ENCODE peak calls at places on chromosome 21, in ten cellular contexts. W is choroid plexus epithelial cell, V is MCF 10A, L is endothelial cell, S is astrocyte, M is left lung, Z is fibroblast of lung, G is osteocyte, R is WTC11, P is GM06990. O is an unnamed sample.

GRCh38 chr21:38910390-38911008 is 104.8 kb downstream of the ETS2 start:
- DNase-seq in R (no peak), V (peak), L (no peak), S (no peak), Z (no peak), G (peak), M (no peak), W (no peak), P (no peak), O (no peak)

GRCh38 chr21:37263827-37264226 is 3.3 kb downstream of the VPS26C start:
- DNase-seq in M (no peak), V (no peak), G (no peak), S (peak), P (no peak), L (no peak), R (no peak), W (peak), Z (no peak), O (no peak)

GRCh38 chr21:39441502-39442475 is 3.8 kb downstream of the LCA5L start:
- DNase-seq in R (peak), M (no peak), W (peak), V (peak), Z (peak), S (peak), G (no peak), P (no peak), L (peak), O (peak)

GRCh38 chr21:31410763-31411278 is 66.8 kb upstream of the TIAM1 start:
- DNase-seq in W (no peak), L (no peak), P (no peak), G (no peak), S (peak), V (no peak), M (no peak), R (no peak), Z (no peak), O (no peak)

GRCh38 chr21:30582850-30583249 is 7.3 kb downstream of the KRTAP22-2 start:
- DNase-seq in R (no peak), W (no peak), P (no peak), Z (no peak), V (no peak), G (no peak), M (no peak), S (no peak), L (no peak), O (no peak)

GRCh38 chr21:38798481-38798882 is 7.2 kb upstream of the ETS2 start:
- DNase-seq in W (peak), R (peak), Z (no peak), P (no peak), V (peak), S (peak), M (peak), L (no peak), G (no peak), O (no peak)

GRCh38 chr21:39483917-39484316 is 32.1 kb downstream of the SH3BGR start:
- DNase-seq in L (no peak), R (no peak), G (no peak), S (peak), M (no peak), P (no peak), Z (peak), V (no peak), W (peak), O (no peak)

GRCh38 chr21:37531402-37532042 is 164.9 kb downstream of the DYRK1A start:
- DNase-seq in P (no peak), G (peak), Z (no peak), L (no peak), S (no peak), W (no peak), V (peak), M (no peak), R (no peak), O (no peak)

GRCh38 chr21:43733529-43734071 is 14.7 kb downstream of the PDXK start:
- DNase-seq in M (peak), G (no peak), V (peak), W (peak), Z (peak), P (no peak), L (no peak), R (no peak), S (peak), O (no peak)

GRCh38 chr21:42533306-42533962 is 19.8 kb downstream of the SLC37A1 start:
- DNase-seq in Z (no peak), P (no peak), S (no peak), M (peak), V (no peak), W (no peak), L (no peak), R (no peak), G (no peak), O (no peak)
- TF ChIP-seq CTCF in Z (no peak), P (no peak), S (no peak), M (no peak), V (no peak), W (no peak), L (no peak), R (no peak), G (no peak), O (no peak)

GRCh38 chr21:33478858-33479678 is 706 bp downstream of the TMEM50B start:
- DNase-seq in M (peak), L (peak), S (peak), G (peak), Z (peak), V (peak), P (peak), W (peak), R (peak), O (peak)
- TF ChIP-seq CTCF in M (no peak), L (no peak), S (no peak), G (peak), Z (peak), V (peak), P (peak), W (no peak), R (no peak), O (peak)

DNA sequence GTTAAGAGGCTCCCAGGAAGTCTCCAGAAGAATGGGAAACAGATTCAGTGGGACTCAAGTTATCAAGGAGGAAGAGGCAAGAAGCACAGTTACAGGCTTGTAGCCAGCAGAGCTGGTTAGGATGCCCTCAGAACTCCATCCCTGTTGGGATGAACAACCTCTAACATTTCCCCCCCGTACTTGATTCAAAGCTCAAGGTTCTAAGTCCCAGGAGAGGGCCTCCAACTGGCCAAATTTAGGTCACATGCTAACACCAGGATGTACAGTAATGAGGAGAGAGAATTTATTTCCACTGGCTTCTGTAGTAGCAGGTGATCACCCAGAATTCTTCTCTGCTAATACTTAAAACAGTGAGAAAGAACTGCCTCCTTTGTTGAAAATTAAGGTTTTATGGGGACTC is 22.3 kb upstream of the HSPA13 start:
- DNase-seq in G (no peak), R (no peak), Z (no peak), S (no peak), W (no peak), M (no peak), P (no peak), L (no peak), V (no peak), O (no peak)
- TF ChIP-seq CTCF in G (no peak), R (no peak), Z (no peak), S (no peak), W (no peak), M (no peak), P (no peak), L (no peak), V (no peak), O (no peak)

GRCh38 chr21:16794944-16795343 is 717.9 kb upstream of the CXADR start:
- DNase-seq in M (no peak), S (peak), P (no peak), V (peak), R (no peak), L (no peak), Z (peak), G (no peak), W (peak), O (no peak)

GRCh38 chr21:16792155-16792554 is 720.7 kb upstream of the CXADR start:
- DNase-seq in G (no peak), S (no peak), Z (no peak), P (no peak), R (no peak), L (no peak), M (no peak), V (no peak), W (no peak), O (no peak)

DNA sequence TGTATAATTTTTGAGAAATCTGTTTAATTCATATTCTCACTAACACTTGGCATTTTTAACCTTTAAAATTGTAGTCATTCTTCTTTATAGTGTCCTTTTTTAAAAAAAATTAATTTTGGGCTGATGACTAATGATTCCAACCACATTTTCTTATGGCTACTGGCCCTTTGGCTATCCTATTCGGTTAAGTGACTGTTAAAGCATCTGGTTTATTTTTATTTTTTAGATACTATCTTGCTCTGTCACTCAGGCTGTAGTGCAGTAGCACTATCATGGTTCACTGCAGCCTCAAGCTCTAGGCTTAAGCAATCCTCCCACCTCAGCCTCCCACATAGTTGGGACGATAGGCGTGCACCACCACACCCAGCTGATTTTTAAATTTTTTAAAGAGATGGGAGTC is 723.2 kb upstream of the CXADR start:
- DNase-seq in P (no peak), G (no peak), S (peak), W (no peak), M (no peak), Z (no peak), R (no peak), V (no peak), L (no peak), O (no peak)
- TF ChIP-seq CTCF in P (no peak), G (no peak), S (no peak), W (no peak), M (no peak), Z (no peak), R (no peak), V (no peak), L (no peak), O (no peak)

GRCh38 chr21:15729674-15730483 is at the start of gene USP25:
- DNase-seq in V (peak), L (peak), R (peak), G (peak), Z (peak), W (peak), P (peak), M (peak), S (peak), O (peak)
- TF ChIP-seq CTCF in V (no peak), L (no peak), R (no peak), G (peak), Z (no peak), W (peak), P (no peak), M (no peak), S (no peak), O (peak)

GRCh38 chr21:19981938-19982337 is 1016.3 kb upstream of the NCAM2 start:
- DNase-seq in R (no peak), M (no peak), W (peak), V (peak), P (no peak), L (no peak), Z (no peak), G (no peak), S (no peak), O (no peak)
- TF ChIP-seq CTCF in R (no peak), M (no peak), W (no peak), V (peak), P (no peak), L (no peak), Z (no peak), G (no peak), S (no peak), O (no peak)

GRCh38 chr21:42233067-42233981 is 14.4 kb downstream of the ABCG1 start:
- DNase-seq in M (peak), R (peak), L (peak), G (no peak), W (peak), V (no peak), P (peak), S (no peak), Z (peak), O (peak)
- TF ChIP-seq CTCF in M (peak), R (no peak), L (no peak), G (peak), W (peak), V (no peak), P (peak), S (no peak), Z (peak), O (no peak)

DNA sequence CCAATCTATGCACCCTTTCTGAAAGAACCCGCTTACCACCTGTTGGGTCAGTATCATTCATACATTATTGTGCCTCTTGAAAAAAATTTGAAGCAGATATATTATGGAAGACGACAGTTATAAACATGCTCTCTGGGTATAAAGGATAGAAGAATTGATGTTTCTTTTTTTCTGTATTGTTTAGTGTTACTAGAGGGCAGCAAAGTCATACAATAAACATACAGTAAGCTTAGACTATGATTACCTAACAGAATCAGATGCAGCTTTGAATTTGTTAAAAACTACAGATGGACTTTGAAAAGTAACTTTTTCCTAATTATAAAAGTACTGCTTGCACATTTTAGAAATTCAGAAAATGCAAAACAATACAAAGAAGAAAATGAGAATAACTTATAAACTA is 11.1 kb upstream of the PAXBP1 start:
- DNase-seq in R (no peak), Z (no peak), G (no peak), W (no peak), L (no peak), P (no peak), M (no peak), S (no peak), V (no peak), O (no peak)
- TF ChIP-seq CTCF in R (no peak), Z (no peak), G (no peak), W (peak), L (no peak), P (no peak), M (no peak), S (no peak), V (no peak), O (no peak)

DNA sequence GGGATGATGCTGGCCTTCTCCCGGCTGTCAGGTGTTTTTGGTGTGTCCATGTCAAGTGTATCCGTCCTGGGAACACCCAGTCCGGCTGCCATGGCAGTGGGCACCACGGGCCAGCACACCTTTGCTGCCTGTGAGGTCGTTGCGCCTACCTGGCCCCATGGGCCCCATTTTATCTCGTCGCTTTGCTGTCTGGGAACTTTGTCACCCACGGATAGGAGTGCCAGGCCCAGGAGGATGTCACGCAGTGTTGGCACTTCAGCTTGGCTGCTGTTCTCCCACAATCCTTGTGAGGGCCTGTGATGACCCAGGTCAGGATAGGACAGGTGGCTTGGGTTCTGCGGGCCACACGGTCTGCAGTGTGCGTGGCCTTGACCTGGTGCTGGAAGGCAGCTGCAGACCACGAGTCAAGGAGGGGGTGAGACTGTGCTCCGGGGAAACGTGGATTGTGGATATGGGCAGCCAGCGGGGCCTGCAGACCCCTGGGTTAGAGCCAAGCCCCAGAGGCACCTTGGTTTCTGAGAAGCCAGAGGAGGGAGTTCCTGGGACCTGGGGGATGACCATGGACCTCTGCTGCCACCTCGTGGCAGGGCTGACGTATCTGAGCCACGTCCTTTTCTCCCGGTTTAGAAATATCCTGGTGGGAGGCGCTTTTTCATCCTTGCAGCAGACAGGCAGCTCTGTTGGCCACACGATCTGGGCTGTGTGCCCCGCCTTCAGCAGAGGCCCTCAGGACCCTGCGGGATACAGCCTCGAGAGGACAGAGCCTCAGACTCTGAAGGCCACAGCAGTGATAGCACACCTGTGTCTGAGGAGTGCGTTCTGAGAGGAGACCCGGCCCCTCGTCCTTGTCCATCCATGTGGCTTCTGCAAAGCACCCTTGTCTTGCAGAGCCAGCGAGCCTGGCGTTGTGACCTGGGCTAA is 161.1 kb upstream of the COL6A1 start:
- DNase-seq in P (peak), S (peak), L (peak), V (peak), M (peak), Z (peak), G (peak), R (peak), W (peak), O (peak)
- TF ChIP-seq CTCF in P (peak), S (peak), L (peak), V (peak), M (peak), Z (peak), G (peak), R (peak), W (peak), O (peak)

GRCh38 chr21:26626187-26626586 is 53.1 kb upstream of the CYYR1 start:
- DNase-seq in W (no peak), V (no peak), R (no peak), G (peak), M (no peak), S (no peak), L (no peak), P (no peak), Z (no peak), O (no peak)

DNA sequence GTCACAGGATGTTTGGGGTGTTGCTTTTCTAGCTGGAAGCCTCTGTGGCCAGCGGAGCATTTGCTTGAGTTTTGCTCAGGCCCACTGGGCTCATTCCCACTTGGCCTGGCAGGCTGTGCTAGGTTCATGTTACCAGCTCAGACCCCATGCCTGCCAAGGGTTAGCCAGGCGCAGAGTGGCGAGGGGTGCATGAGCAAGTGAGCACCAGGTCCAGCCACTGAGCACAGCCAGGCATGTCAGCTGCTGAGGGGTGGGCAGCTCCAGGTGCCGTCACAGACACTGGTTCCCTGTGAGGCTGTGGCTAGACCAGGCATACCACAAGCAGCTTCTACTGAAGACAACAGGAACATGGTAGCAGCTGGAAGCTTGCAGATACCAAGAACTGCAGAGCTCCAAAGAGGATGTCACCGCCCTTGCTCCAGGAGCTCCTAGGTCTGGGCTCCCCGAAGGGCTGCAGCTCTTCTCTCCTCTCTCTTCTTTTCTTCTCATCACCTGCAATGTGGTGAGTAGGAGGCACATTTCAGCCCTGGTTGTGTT is 52.0 kb upstream of the CYYR1 start:
- DNase-seq in M (no peak), W (no peak), Z (no peak), S (no peak), V (no peak), P (no peak), L (no peak), R (no peak), G (no peak), O (no peak)
- TF ChIP-seq CTCF in M (no peak), W (no peak), Z (no peak), S (no peak), V (no peak), P (no peak), L (no peak), R (no peak), G (no peak), O (no peak)

O was measured in GM20000.